ENCODE peak calls at places on chromosomes 13 and 19, in eight cellular contexts. J, T, C, G, B, D, A and P are unnamed samples.

GRCh38 chr19:1613808-1614570 is 8.7 kb upstream of the UQCR11 start:
- DNase-seq in G (no peak), B (no peak), D (no peak), J (no peak), C (no peak), A (no peak), T (no peak), P (no peak)

GRCh38 chr13:49214917-49215376 is 5.2 kb upstream of the MLNR start:
- DNase-seq in C (peak; percentile 6), A (peak; percentile 21), G (no peak), B (no peak), J (no peak), T (peak; percentile 39), D (peak; percentile 18), P (no peak)

GRCh38 chr19:20271215-20271926 is 104.4 kb downstream of the ZNF486 start:
- DNase-seq in D (no peak), T (no peak), J (no peak), C (no peak), B (no peak), G (no peak), A (no peak), P (no peak)

GRCh38 chr19:42555317-42555716 is 27.0 kb upstream of the CEACAM1 start:
- DNase-seq in C (no peak), D (no peak), A (no peak), J (no peak), B (no peak), G (no peak), T (no peak), P (no peak)

GRCh38 chr19:53254451-53255341 is at the start of gene ZNF677:
- DNase-seq in D (peak; percentile 83), C (peak; percentile 76), B (peak; percentile 44), J (peak; percentile 41), G (peak; percentile 48), A (peak; percentile 93), T (peak; percentile 85), P (peak; percentile 94)

GRCh38 chr19:29978139-29978538 is 36.1 kb downstream of the URI1 start:
- DNase-seq in C (no peak), D (no peak), B (no peak), J (no peak), A (no peak), T (no peak), G (no peak), P (no peak)

GRCh38 chr19:36256064-36256463 is 41.2 kb downstream of the ZNF146 start:
- DNase-seq in A (no peak), T (no peak), B (no peak), J (no peak), C (no peak), G (no peak), D (no peak), P (no peak)

GRCh38 chr13:24742294-24742693 is 21.7 kb upstream of the RNF17 start:
- DNase-seq in B (no peak), A (no peak), T (no peak), D (no peak), G (no peak), C (no peak), J (no peak), P (no peak)

GRCh38 chr19:5907216-5907615 is 2.5 kb downstream of the VMAC start:
- DNase-seq in G (no peak), D (no peak), J (no peak), C (no peak), T (no peak), A (no peak), B (no peak), P (no peak)

GRCh38 chr19:39078436-39079200 is 5.5 kb upstream of the ACP7 start:
- DNase-seq in D (no peak), J (peak; percentile 80), C (peak; percentile 97), T (no peak), G (no peak), B (no peak), A (no peak), P (no peak)

GRCh38 chr19:45791744-45792481 is 732 bp downstream of the DMWD start:
- DNase-seq in C (no peak), G (no peak), T (no peak), B (no peak), A (no peak), D (no peak), J (no peak), P (no peak)

GRCh38 chr13:31697290-31697689 is 42.0 kb upstream of the RXFP2 start:
- DNase-seq in A (no peak), C (no peak), J (no peak), B (no peak), D (no peak), G (no peak), T (no peak), P (no peak)

GRCh38 chr13:42075517-42075916 is 27.1 kb downstream of the DGKH start:
- DNase-seq in C (no peak), B (no peak), J (no peak), D (no peak), T (no peak), G (no peak), A (no peak), P (no peak)

GRCh38 chr13:44576396-44577235 is 486 bp upstream of the TSC22D1 start:
- DNase-seq in T (peak; percentile 41), D (no peak), J (no peak), G (peak; percentile 24), A (peak; percentile 35), B (peak; percentile 19), C (no peak), P (no peak)

GRCh38 chr19:28483197-28483596 is 729.8 kb downstream of the UQCRFS1 start:
- DNase-seq in G (no peak), C (no peak), D (no peak), T (no peak), B (no peak), A (no peak), J (no peak), P (no peak)

GRCh38 chr13:45364876-45365557 is 24.0 kb upstream of the TPT1 start:
- DNase-seq in T (no peak), B (no peak), C (no peak), D (no peak), G (no peak), A (no peak), J (no peak), P (no peak)

GRCh38 chr19:14347999-14348889 is 33.0 kb upstream of the ADGRE5 start:
- DNase-seq in G (no peak), D (peak; percentile 43), B (peak; percentile 51), A (peak; percentile 60), C (no peak), J (no peak), T (peak; percentile 67), P (peak; percentile 34)
- H3K27me3 ChIP-seq in G (no peaks in the 10 kb centered on the region), D (peaks cover 17% of the 10 kb centered on the region), B (no peaks in the 10 kb centered on the region), A (peaks cover 6% of the 10 kb centered on the region), C (peaks cover 41% of the 10 kb centered on the region), J (peaks cover 28% of the 10 kb centered on the region), T (no peaks in the 10 kb centered on the region), P (no peaks in the 10 kb centered on the region)

GRCh38 chr19:2721570-2722540 is 683 bp upstream of the DIRAS1 start:
- DNase-seq in C (no peak), D (no peak), T (no peak), J (no peak), B (no peak), G (no peak), A (no peak), P (no peak)

GRCh38 chr19:2723345-2723715 is 2.2 kb upstream of the DIRAS1 start:
- DNase-seq in B (no peak), D (no peak), C (no peak), J (no peak), T (no peak), A (no peak), G (no peak), P (no peak)

GRCh38 chr19:2723747-2724146 is 2.6 kb upstream of the DIRAS1 start:
- DNase-seq in C (no peak), A (no peak), T (no peak), J (no peak), D (no peak), B (no peak), G (no peak), P (no peak)

GRCh38 chr19:2724148-2724557 is 3.0 kb upstream of the DIRAS1 start:
- DNase-seq in D (no peak), G (no peak), B (no peak), J (no peak), T (no peak), A (no peak), C (no peak), P (no peak)

GRCh38 chr19:2722541-2723344 is 1.6 kb upstream of the DIRAS1 start:
- DNase-seq in C (peak; percentile 74), J (no peak), A (peak; percentile 69), G (peak; percentile 65), T (peak; percentile 44), B (no peak), D (peak; percentile 17), P (peak; percentile 81)
- H3K27me3 ChIP-seq in C (peaks cover 12% of the 10 kb centered on the region), J (no peaks in the 10 kb centered on the region), A (peaks cover 23% of the 10 kb centered on the region), G (no peaks in the 10 kb centered on the region), T (no peaks in the 10 kb centered on the region), B (no peaks in the 10 kb centered on the region), D (peaks cover 73% of the 10 kb centered on the region), P (no peaks in the 10 kb centered on the region)

GRCh38 chr19:17883627-17884413 is 12.1 kb downstream of the SLC5A5 start:
- DNase-seq in T (no peak), G (no peak), A (no peak), C (no peak), D (no peak), J (no peak), B (no peak), P (no peak)
- H3K27me3 ChIP-seq in T (no peaks in the 10 kb centered on the region), G (no peaks in the 10 kb centered on the region), A (no peaks in the 10 kb centered on the region), C (peaks cover 3% of the 10 kb centered on the region), D (peaks cover 13% of the 10 kb centered on the region), J (no peaks in the 10 kb centered on the region), B (no peaks in the 10 kb centered on the region), P (no peaks in the 10 kb centered on the region)

GRCh38 chr13:33976965-33977364 is 159.0 kb downstream of the RFC3 start:
- DNase-seq in D (no peak), G (no peak), C (no peak), A (no peak), J (no peak), T (no peak), B (no peak), P (no peak)

GRCh38 chr13:33970746-33971145 is 152.8 kb downstream of the RFC3 start:
- DNase-seq in D (no peak), T (no peak), C (no peak), J (no peak), A (no peak), G (no peak), B (no peak), P (no peak)

GRCh38 chr13:33973194-33973593 is 155.2 kb downstream of the RFC3 start:
- DNase-seq in J (no peak), D (no peak), B (no peak), T (no peak), C (no peak), A (no peak), G (no peak), P (no peak)

GRCh38 chr13:33968520-33969507 is 150.9 kb downstream of the RFC3 start:
- DNase-seq in C (no peak), D (no peak), G (no peak), J (no peak), A (no peak), B (no peak), T (no peak), P (no peak)

DNA sequence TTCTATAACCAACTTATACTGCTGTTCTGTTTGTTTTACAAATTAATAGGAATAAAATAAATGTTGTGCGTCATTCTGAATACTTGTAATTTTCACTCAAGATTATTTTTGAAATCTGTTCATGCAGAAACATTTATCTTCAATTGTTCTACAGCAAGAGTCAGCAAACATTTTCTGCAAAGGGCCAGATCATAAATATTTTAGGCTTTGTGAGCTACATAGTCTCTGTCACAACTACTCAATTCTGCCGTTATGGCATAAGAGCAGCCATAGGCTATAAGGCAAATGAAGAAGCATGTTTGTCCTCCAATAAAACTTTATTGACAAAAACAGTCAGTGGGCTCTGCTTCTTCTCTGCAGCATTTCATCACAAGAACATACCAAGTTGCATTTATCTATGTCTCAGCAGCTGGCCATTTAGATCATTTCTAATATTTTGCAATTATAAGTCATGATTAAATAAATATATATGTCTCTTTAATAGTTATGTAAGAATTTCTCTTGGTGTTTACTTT is 153.4 kb downstream of the RFC3 start:
- DNase-seq in J (no peak), D (no peak), T (no peak), B (no peak), A (no peak), G (no peak), C (no peak), P (no peak)
- H3K27me3 ChIP-seq in J (no peaks in the 10 kb centered on the region), D (no peaks in the 10 kb centered on the region), T (no peaks in the 10 kb centered on the region), B (no peaks in the 10 kb centered on the region), A (no peaks in the 10 kb centered on the region), G (no peaks in the 10 kb centered on the region), C (no peaks in the 10 kb centered on the region), P (no peaks in the 10 kb centered on the region)